ENCODE peak calls at places on chromosomes 12 and 14, in seven cellular contexts. D is HCT116; J is esophagus squamous epithelium; Q is PC-9; A is CD4-positive, CD25-positive, alpha-beta regulatory T cell; Y is tibial artery; V is lower lobe of right lung. K is an unnamed sample.

GRCh38 chr12:67415473-67415872 is 146.3 kb downstream of the CAND1 start:
- DNase-seq in D (peak; percentile 22), J (no peak), Y (no peak), Q (no peak), V (no peak), A (peak; percentile 13), K (no peak)

GRCh38 chr12:78062781-78063180 is 232.1 kb downstream of the NAV3 start:
- DNase-seq in J (no peak), Y (no peak), A (no peak), D (no peak), V (no peak), Q (peak; percentile 14), K (no peak)

GRCh38 chr14:104576607-104577332 is 2.8 kb upstream of the C14orf180 start:
- DNase-seq in Y (no peak), V (no peak), A (no peak), D (no peak), Q (no peak), J (no peak), K (no peak)

GRCh38 chr14:90235179-90235976 is 21.0 kb upstream of the PSMC1 start:
- DNase-seq in V (peak; percentile 79), J (no peak), D (peak; percentile 50), A (peak; percentile 69), Q (peak; percentile 31), Y (peak; percentile 45), K (peak; percentile 37)

GRCh38 chr12:42135264-42135814 is 9.3 kb downstream of the GXYLT1 start:
- DNase-seq in A (no peak), D (no peak), J (no peak), Q (no peak), Y (no peak), V (no peak), K (no peak)

GRCh38 chr12:108614041-108614440 is 16.2 kb upstream of the TMEM119 start:
- DNase-seq in Y (no peak), A (no peak), D (no peak), J (no peak), Q (no peak), V (no peak), K (no peak)

GRCh38 chr12:77925536-77926108 is 94.9 kb downstream of the NAV3 start:
- DNase-seq in J (no peak), Q (peak; percentile 62), Y (peak; percentile 61), D (peak; percentile 95), A (peak; percentile 42), V (peak; percentile 55), K (no peak)

GRCh38 chr12:118125743-118126118 is 10.2 kb upstream of the PEBP1 start:
- DNase-seq in A (no peak), Y (no peak), D (no peak), Q (no peak), J (no peak), V (no peak), K (no peak)

GRCh38 chr14:66076166-66076565 is 410.0 kb upstream of the CCDC196 start:
- DNase-seq in Q (no peak), D (no peak), Y (no peak), V (no peak), A (no peak), J (no peak), K (no peak)

GRCh38 chr14:89258728-89259273 is 158.2 kb downstream of the FOXN3 start:
- DNase-seq in Q (no peak), J (no peak), Y (no peak), D (no peak), A (no peak), V (no peak), K (no peak)

GRCh38 chr12:117907108-117907689 is 61.6 kb downstream of the KSR2 start:
- DNase-seq in D (no peak), V (no peak), A (no peak), J (no peak), Y (no peak), Q (no peak), K (no peak)

GRCh38 chr14:101903111-101903561 is 61.2 kb upstream of the DYNC1H1 start:
- DNase-seq in J (no peak), V (no peak), D (no peak), A (no peak), Y (no peak), Q (no peak), K (no peak)

GRCh38 chr12:53051058-53051880 is 1.4 kb downstream of the TNS2 start:
- DNase-seq in J (no peak), A (no peak), V (no peak), Q (no peak), D (no peak), Y (peak; percentile 97), K (no peak)

GRCh38 chr12:14774944-14775651 is 28.2 kb downstream of the WBP11 start:
- DNase-seq in D (no peak), Y (peak; percentile 40), Q (peak; percentile 55), V (peak; percentile 69), J (no peak), A (peak; percentile 47), K (peak; percentile 7)

GRCh38 chr14:19729763-19730162 is 13.6 kb upstream of the OR4Q3 start:
- DNase-seq in V (no peak), J (no peak), Q (no peak), D (no peak), A (no peak), Y (no peak), K (no peak)
- H3K9me3 ChIP-seq in V (peaks cover 17% of the 10 kb centered on the region), J (peaks cover 21% of the 10 kb centered on the region), Q (no peaks in the 10 kb centered on the region), D (peaks cover 38% of the 10 kb centered on the region), A (peaks cover 5% of the 10 kb centered on the region), Y (no peaks in the 10 kb centered on the region), K (no peaks in the 10 kb centered on the region)

GRCh38 chr14:96926006-96926405 is 128.8 kb downstream of the VRK1 start:
- DNase-seq in Q (no peak), D (no peak), A (no peak), Y (no peak), J (no peak), V (no peak), K (no peak)
- H3K9me3 ChIP-seq in Q (no peaks in the 10 kb centered on the region), D (no peaks in the 10 kb centered on the region), A (no peaks in the 10 kb centered on the region), Y (no peaks in the 10 kb centered on the region), J (peaks cover 7% of the 10 kb centered on the region), V (no peaks in the 10 kb centered on the region), K (no peaks in the 10 kb centered on the region)

DNA sequence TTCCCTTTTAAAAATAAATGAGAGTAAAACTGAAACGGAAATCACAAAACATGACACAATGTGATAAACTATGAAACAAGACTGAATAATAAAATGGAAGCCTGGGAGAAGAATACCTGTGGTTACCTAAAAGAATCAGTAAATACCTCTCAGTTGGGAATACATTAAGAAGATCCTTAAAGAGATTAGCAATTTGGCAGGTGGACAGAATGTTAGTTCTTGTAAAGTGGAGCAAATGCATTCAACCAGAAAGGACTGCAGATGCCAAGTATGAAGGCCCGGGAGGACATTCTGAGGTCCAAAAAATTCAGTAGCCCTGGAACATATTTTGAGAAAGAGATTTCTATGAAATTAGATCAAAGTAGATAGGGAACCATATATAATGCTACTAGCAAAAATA is 861.3 kb upstream of the SEL1L start:
- DNase-seq in V (no peak), D (no peak), Y (no peak), J (no peak), Q (no peak), A (no peak), K (no peak)
- H3K9me3 ChIP-seq in V (no peaks in the 10 kb centered on the region), D (peaks cover 14% of the 10 kb centered on the region), Y (no peaks in the 10 kb centered on the region), J (no peaks in the 10 kb centered on the region), Q (no peaks in the 10 kb centered on the region), A (no peaks in the 10 kb centered on the region), K (no peaks in the 10 kb centered on the region)

DNA sequence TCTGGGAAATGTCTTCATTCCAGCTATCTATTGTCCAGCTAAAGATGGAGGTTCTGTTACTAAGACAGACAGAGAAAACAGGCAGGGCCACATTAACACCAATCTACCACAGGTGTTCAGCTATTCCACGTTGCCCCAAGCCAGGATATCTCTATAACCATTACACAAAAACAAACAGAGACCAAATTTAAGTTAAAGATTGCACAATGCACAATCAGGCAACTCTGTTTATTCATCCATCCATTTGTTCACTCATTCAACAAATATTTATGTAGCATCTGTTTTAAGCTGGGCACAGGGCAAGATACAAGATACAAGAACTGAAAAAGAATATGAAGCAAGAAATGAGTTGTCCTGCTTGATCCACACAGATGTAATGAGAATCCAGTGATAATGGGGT is 629.0 kb downstream of the MED13L start:
- DNase-seq in Q (no peak), A (no peak), Y (no peak), V (no peak), D (no peak), J (no peak), K (no peak)
- H3K9me3 ChIP-seq in Q (no peaks in the 10 kb centered on the region), A (no peaks in the 10 kb centered on the region), Y (no peaks in the 10 kb centered on the region), V (no peaks in the 10 kb centered on the region), D (no peaks in the 10 kb centered on the region), J (no peaks in the 10 kb centered on the region), K (no peaks in the 10 kb centered on the region)

K was measured in T-helper 17 cell.